ENCODE peak calls at places on chromosomes 7 and 10, in seven cellular contexts. P is K562; E is tibial artery; T is CD8-positive, alpha-beta T cell; H is left lung; D is HCT116; Y is fibroblast of lung. N is an unnamed sample.

GRCh38 chr7:75872073-75872782 is 6.6 kb upstream of the RHBDD2 start:
- DNase-seq in P (no peak), E (no peak), T (no peak), H (no peak), D (no peak), Y (peak; percentile 46), N (no peak)

GRCh38 chr10:17512341-17513001 is 58.1 kb upstream of the ST8SIA6 start:
- DNase-seq in P (no peak), E (peak; percentile 49), T (no peak), H (no peak), D (peak; percentile 93), Y (peak; percentile 100), N (no peak)

GRCh38 chr7:36207451-36208291 is 54.6 kb downstream of the EEPD1 start:
- DNase-seq in P (no peak), E (peak; percentile 59), T (peak; percentile 34), H (peak; percentile 83), D (no peak), Y (peak; percentile 94), N (no peak)

GRCh38 chr7:123198111-123198510 is 1.7 kb downstream of the SLC13A1 start:
- DNase-seq in P (no peak), E (no peak), T (no peak), H (no peak), D (no peak), Y (no peak), N (no peak)

GRCh38 chr7:28608766-28609165 is 196.4 kb downstream of the CREB5 start:
- DNase-seq in P (no peak), E (no peak), T (no peak), H (no peak), D (no peak), Y (no peak), N (no peak)

GRCh38 chr7:132607656-132608055 is 31.4 kb upstream of the PLXNA4 start:
- DNase-seq in P (no peak), E (no peak), T (no peak), H (no peak), D (no peak), Y (no peak), N (no peak)

GRCh38 chr7:9978111-9979064 is 995.3 kb upstream of the PHF14 start:
- DNase-seq in P (no peak), E (no peak), T (no peak), H (no peak), D (no peak), Y (no peak), N (no peak)

GRCh38 chr10:90751107-90751997 is 106.5 kb downstream of the HTR7 start:
- DNase-seq in P (peak; percentile 32), E (peak; percentile 38), T (peak; percentile 28), H (no peak), D (peak; percentile 45), Y (peak; percentile 38), N (peak; percentile 70)

GRCh38 chr10:43160919-43161251 is 22.6 kb downstream of the CSGALNACT2 start:
- DNase-seq in P (no peak), E (no peak), T (no peak), H (no peak), D (no peak), Y (no peak), N (no peak)

GRCh38 chr10:132463333-132464255 is 66.6 kb downstream of the PWWP2B start:
- DNase-seq in P (no peak), E (no peak), T (no peak), H (peak; percentile 74), D (no peak), Y (no peak), N (no peak)
- H3K4me1 ChIP-seq in P (peaks cover 66% of the 10 kb centered on the region), E (peaks cover 53% of the 10 kb centered on the region), T (peaks cover 2% of the 10 kb centered on the region), H (peaks cover 5% of the 10 kb centered on the region), D (peaks cover 8% of the 10 kb centered on the region), Y (peaks cover 2% of the 10 kb centered on the region), N (peaks cover 15% of the 10 kb centered on the region)

GRCh38 chr10:59177862-59178235 is 1.4 kb downstream of the PHYHIPL start:
- DNase-seq in P (no peak), E (no peak), T (no peak), H (no peak), D (no peak), Y (no peak), N (no peak)

GRCh38 chr10:59179027-59179426 is 2.6 kb downstream of the PHYHIPL start:
- DNase-seq in P (no peak), E (no peak), T (no peak), H (no peak), D (no peak), Y (no peak), N (no peak)

GRCh38 chr10:59175538-59176240 is 754 bp upstream of the PHYHIPL start:
- DNase-seq in P (no peak), E (no peak), T (no peak), H (peak; percentile 24), D (no peak), Y (no peak), N (peak; percentile 56)

GRCh38 chr10:59177031-59177861 is 803 bp downstream of the PHYHIPL start:
- DNase-seq in P (no peak), E (no peak), T (no peak), H (peak; percentile 66), D (no peak), Y (peak; percentile 90), N (peak; percentile 85)

GRCh38 chr10:59176241-59177030 is at the start of gene PHYHIPL:
- DNase-seq in P (no peak), E (no peak), T (no peak), H (peak; percentile 62), D (no peak), Y (no peak), N (peak; percentile 77)
- H3K4me3 ChIP-seq in P (no peak within 1 kb of the TSS), E (peak within 1 kb of the TSS; percentile 29), T (no peak within 1 kb of the TSS), H (peak within 1 kb of the TSS; percentile 13), D (no peak within 1 kb of the TSS), Y (peak within 1 kb of the TSS; percentile 15), N (peak within 1 kb of the TSS; percentile 97)

DNA sequence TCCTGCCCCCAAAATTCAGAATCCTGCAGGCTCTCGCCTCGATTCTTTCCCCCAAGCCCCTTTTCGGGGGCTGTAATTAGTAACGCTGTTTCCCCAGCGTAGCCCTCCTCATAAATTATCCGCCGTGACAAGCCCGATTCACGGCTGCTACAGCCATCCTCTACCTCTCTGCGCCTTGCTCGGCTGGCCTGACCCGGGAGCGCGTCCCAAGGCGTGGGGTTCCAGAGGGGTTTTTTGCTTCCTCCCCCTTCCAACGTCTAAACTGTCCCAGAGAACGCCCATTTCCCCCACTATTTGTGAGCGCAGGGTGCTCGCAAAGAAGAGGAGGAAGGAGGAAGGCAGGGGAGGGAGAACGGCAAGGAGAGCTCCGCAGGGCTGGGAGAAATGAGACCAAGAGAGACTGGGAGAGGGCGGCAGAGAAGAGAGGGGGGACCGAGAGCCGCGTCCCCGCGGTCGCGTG is 889 bp downstream of the HOXA5 start:
- DNase-seq in P (no peak), E (no peak), T (no peak), H (no peak), D (no peak), Y (no peak), N (peak; percentile 7)
- H3K9me3 ChIP-seq in P (no peaks in the 10 kb centered on the region), E (no peaks in the 10 kb centered on the region), T (no peaks in the 10 kb centered on the region), H (no peaks in the 10 kb centered on the region), D (no peaks in the 10 kb centered on the region), Y (no peaks in the 10 kb centered on the region), N (no peaks in the 10 kb centered on the region)

DNA sequence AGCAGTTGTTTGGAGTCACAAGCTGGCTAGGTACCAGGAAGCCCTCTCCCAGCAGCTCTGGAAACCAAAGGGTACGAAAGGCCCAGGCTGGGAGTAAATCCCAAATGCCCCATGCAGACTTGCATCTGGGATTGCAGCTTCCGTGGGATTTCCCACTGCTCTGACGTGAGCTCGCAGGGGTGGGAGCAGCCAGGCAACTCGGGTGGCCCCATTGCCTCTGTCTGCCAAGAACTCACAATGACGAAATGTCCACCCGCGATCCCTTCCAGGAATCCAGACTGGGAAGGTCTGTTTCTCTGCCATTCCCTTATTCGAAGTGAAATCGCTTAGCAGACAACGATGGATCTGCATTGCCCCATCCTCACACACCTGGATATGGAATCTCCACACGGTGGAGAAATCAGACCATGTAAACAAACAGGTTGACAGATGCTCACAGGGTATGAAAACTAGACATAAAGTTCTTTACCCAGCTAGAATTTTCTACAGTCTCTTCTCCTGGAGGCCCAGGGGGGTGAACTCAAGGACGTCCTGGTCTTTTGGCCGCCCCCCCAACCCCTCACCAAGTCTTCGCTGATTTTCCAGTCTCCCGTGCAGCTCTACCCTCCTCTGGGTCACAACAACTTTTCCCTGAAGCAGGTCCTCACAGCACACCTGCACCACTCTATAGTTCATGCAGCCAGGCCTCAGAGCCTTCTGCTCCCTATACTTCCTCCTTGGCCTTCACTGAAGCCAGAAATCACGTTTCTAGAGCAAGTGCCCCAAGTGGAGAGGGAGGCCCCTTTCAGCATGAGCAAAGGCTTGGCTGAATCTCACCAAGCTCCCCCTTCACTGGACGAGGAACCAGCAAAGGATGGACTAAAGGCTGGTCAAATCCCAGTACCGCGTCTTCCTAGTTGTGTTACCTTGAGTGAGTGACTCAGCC is 20.0 kb downstream of the SH3PXD2A start:
- DNase-seq in P (no peak), E (peak; percentile 74), T (no peak), H (no peak), D (no peak), Y (peak; percentile 58), N (no peak)
- H3K4me1 ChIP-seq in P (no peaks in the 10 kb centered on the region), E (peaks cover 29% of the 10 kb centered on the region), T (no peaks in the 10 kb centered on the region), H (peaks cover 36% of the 10 kb centered on the region), D (no peaks in the 10 kb centered on the region), Y (peaks cover 12% of the 10 kb centered on the region), N (peaks cover 32% of the 10 kb centered on the region)

DNA sequence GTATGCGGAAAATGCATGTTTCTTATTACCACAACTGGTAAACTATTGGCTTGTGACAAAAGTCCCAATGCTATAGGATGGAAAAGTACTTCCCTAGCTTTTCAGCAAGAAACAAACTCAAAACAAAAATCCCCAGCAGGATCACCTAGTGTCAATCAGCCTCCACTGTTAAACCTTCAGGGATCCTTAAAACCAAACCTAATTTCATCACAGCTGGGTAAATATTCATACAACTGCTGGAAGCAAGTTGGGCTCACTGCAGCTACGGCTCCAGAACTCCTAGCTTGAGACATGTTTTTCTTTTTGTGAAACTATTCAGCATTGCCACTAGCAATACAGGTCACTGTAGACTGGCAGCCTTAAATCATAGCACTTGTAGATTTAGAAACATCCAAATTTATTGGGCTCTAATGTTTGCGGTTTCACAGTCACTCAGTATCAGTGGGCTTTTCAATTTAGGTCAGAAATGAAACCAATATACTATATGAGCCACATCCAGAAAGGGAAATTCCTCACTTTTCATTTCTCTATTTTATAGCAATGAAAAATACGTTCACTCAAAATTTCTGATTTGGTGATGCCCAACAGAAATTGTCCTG is 145.2 kb upstream of the ANK3 start:
- DNase-seq in P (no peak), E (no peak), T (no peak), H (no peak), D (no peak), Y (no peak), N (no peak)
- H3K4me3 ChIP-seq in P (no peak overlapping the region), E (no peak overlapping the region), T (no peak overlapping the region), H (no peak overlapping the region), D (no peak overlapping the region), Y (no peak overlapping the region), N (no peak overlapping the region)

DNA sequence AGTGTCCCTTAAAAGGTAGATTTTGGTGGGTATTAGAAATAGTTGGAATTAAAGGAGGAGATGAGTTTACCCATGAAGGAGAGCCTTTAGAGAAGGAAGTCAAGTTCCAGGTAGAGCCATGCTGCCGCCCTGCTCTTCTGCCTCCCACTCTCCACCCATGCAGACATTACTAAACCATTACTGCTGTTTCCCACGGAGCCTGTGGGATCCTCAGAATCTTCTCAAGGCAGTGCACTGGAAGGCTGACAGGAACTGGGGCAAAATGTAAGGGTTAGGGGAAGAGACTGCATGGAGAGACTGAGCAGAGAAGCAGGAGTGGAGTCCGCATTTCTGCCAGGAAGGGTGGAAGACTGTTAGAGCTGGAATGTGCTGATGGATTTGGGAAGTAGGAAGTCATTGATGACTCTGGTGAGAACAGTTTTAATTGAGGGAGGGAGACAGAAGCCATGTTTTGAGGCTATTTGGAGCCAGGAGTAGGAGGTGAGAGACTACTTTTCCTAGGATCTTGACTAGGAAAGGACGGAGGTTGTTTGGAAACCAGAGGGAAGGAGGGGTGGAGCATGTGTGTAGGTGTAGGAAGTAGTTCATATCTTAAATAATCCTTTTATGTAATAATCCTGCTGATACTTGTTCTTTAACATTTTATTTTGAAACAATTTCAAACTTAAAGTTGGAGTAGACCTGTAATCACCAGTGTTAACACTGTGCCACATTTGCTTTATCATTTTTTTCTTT is 109.0 kb downstream of the CCNY start:
- DNase-seq in P (no peak), E (no peak), T (no peak), H (no peak), D (no peak), Y (no peak), N (no peak)
- H3K9me3 ChIP-seq in P (peaks cover 12% of the 10 kb centered on the region), E (peaks cover 7% of the 10 kb centered on the region), T (peaks cover 19% of the 10 kb centered on the region), H (peaks cover 32% of the 10 kb centered on the region), D (peaks cover 25% of the 10 kb centered on the region), Y (no peaks in the 10 kb centered on the region), N (peaks cover 23% of the 10 kb centered on the region)